ENCODE peak calls at places on chromosome 10, in seven cellular contexts. B is fibroblast of mammary gland; P is aorta; I is fibroblast of gingiva; A is GM12891; G is BJ; R is naive thymus-derived CD8-positive, alpha-beta T cell. H is an unnamed sample.

GRCh38 chr10:62687230-62687748 is 117.2 kb upstream of the ADO start:
- DNase-seq in B (peak; percentile 49), P (no peak), I (no peak), A (no peak), G (peak; percentile 2), R (no peak), H (no peak)

GRCh38 chr10:122861724-122862161 is 16.1 kb upstream of the CUZD1 start:
- DNase-seq in B (peak; percentile 76), P (no peak), I (peak; percentile 70), A (no peak), G (no peak), R (no peak), H (peak; percentile 63)

GRCh38 chr10:77121829-77122228 is 515.8 kb downstream of the KCNMA1 start:
- DNase-seq in B (no peak), P (no peak), I (no peak), A (no peak), G (no peak), R (no peak), H (no peak)

GRCh38 chr10:131928248-131929095 is 27.7 kb downstream of the PPP2R2D start:
- DNase-seq in B (peak; percentile 53), P (no peak), I (no peak), A (peak; percentile 64), G (no peak), R (peak; percentile 37), H (no peak)

GRCh38 chr10:70901276-70901878 is 13.0 kb upstream of the PCBD1 start:
- DNase-seq in B (no peak), P (no peak), I (no peak), A (no peak), G (no peak), R (no peak), H (no peak)

GRCh38 chr10:95697429-95697828 is 3.7 kb upstream of the TCTN3 start:
- DNase-seq in B (no peak), P (no peak), I (no peak), A (no peak), G (no peak), R (no peak), H (no peak)

GRCh38 chr10:29820890-29821398 is 186.2 kb upstream of the SVIL start:
- DNase-seq in B (no peak), P (no peak), I (no peak), A (no peak), G (no peak), R (no peak), H (no peak)

GRCh38 chr10:126058507-126058906 is 162.1 kb downstream of the FANK1 start:
- DNase-seq in B (no peak), P (no peak), I (no peak), A (no peak), G (no peak), R (no peak), H (no peak)

GRCh38 chr10:33008499-33009243 is 50.6 kb upstream of the ITGB1 start:
- DNase-seq in B (peak; percentile 87), P (no peak), I (peak; percentile 73), A (no peak), G (no peak), R (peak; percentile 66), H (peak; percentile 78)

GRCh38 chr10:34184901-34185386 is 630.2 kb downstream of the PARD3 start:
- DNase-seq in B (no peak), P (no peak), I (no peak), A (no peak), G (no peak), R (no peak), H (no peak)

GRCh38 chr10:64283621-64284020 is 762.4 kb downstream of the REEP3 start:
- DNase-seq in B (no peak), P (no peak), I (no peak), A (no peak), G (no peak), R (no peak), H (no peak)

GRCh38 chr10:13681095-13681494 is 94.3 kb downstream of the PRPF18 start:
- DNase-seq in B (no peak), P (no peak), I (no peak), A (no peak), G (no peak), R (no peak), H (no peak)

GRCh38 chr10:104614245-104614831 is 26.8 kb upstream of the SORCS3 start:
- DNase-seq in B (peak; percentile 38), P (no peak), I (no peak), A (peak; percentile 35), G (no peak), R (no peak), H (no peak)

GRCh38 chr10:6062101-6062771 is at the start of gene IL2RA:
- DNase-seq in B (no peak), P (no peak), I (no peak), A (no peak), G (no peak), R (peak; percentile 60), H (no peak)

GRCh38 chr10:119419931-119420330 is 122.6 kb downstream of the RGS10 start:
- DNase-seq in B (no peak), P (no peak), I (no peak), A (no peak), G (no peak), R (no peak), H (no peak)

GRCh38 chr10:63365976-63366765 is 99.6 kb downstream of the JMJD1C start:
- DNase-seq in B (peak; percentile 23), P (no peak), I (no peak), A (no peak), G (no peak), R (no peak), H (no peak)

GRCh38 chr10:99619090-99619800 is 994 bp downstream of the SLC25A28 start:
- DNase-seq in B (peak; percentile 33), P (no peak), I (no peak), A (no peak), G (no peak), R (peak; percentile 10), H (no peak)

GRCh38 chr10:94042001-94042813 is 48.5 kb downstream of the PLCE1 start:
- DNase-seq in B (peak; percentile 87), P (no peak), I (peak; percentile 80), A (no peak), G (peak; percentile 89), R (no peak), H (no peak)

GRCh38 chr10:67452892-67453291 is 243.1 kb downstream of the CTNNA3 start:
- DNase-seq in B (no peak), P (no peak), I (no peak), A (no peak), G (no peak), R (no peak), H (no peak)

H was measured in non-pigmented ciliary epithelial cell.